ENCODE peak calls at places on chromosomes 12 and 14, in five cellular contexts. M, I, H, J and W are unnamed samples.

GRCh38 chr12:131643581-131644452 is 67.1 kb upstream of the SFSWAP start:
- DNase-seq in I (no peak), H (no peak), J (no peak), M (no peak), W (no peak)

GRCh38 chr12:10384191-10384590 is 5.7 kb downstream of the KLRK1 start:
- DNase-seq in M (no peak), I (no peak), J (no peak), H (no peak), W (no peak)

GRCh38 chr14:60092516-60092915 is 793 bp downstream of the PCNX4 start:
- DNase-seq in I (peak; percentile 57), M (no peak), J (peak; percentile 10), H (peak; percentile 29), W (peak; percentile 33)

GRCh38 chr12:110015132-110015531 is 15.9 kb downstream of the ANKRD13A start:
- DNase-seq in J (no peak), M (no peak), H (no peak), I (no peak), W (no peak)

GRCh38 chr14:99972748-99973466 is 92.3 kb upstream of the EVL start:
- DNase-seq in M (no peak), J (no peak), H (peak; percentile 14), I (no peak), W (no peak)

GRCh38 chr12:59425798-59426197 is 170.0 kb upstream of the SLC16A7 start:
- DNase-seq in H (no peak), I (no peak), M (no peak), J (no peak), W (no peak)

GRCh38 chr14:104486222-104486743 is 93.3 kb upstream of the C14orf180 start:
- DNase-seq in I (no peak), J (no peak), H (no peak), M (no peak), W (no peak)

GRCh38 chr14:100708349-100709217 is 18.1 kb upstream of the DLK1 start:
- DNase-seq in H (no peak), J (peak; percentile 35), M (no peak), I (no peak), W (peak; percentile 52)

GRCh38 chr12:93015970-93016751 is 87.1 kb upstream of the EEA1 start:
- DNase-seq in J (no peak), H (peak; percentile 52), I (no peak), M (no peak), W (no peak)

GRCh38 chr14:93410893-93411292 is 19.8 kb upstream of the UNC79 start:
- DNase-seq in J (no peak), H (no peak), M (no peak), I (no peak), W (no peak)

GRCh38 chr12:102534899-102535298 is 54.5 kb upstream of the IGF1 start:
- DNase-seq in J (peak; percentile 6), H (no peak), M (no peak), I (no peak), W (no peak)

GRCh38 chr14:74583689-74584434 is 28.2 kb downstream of the LTBP2 start:
- DNase-seq in H (peak; percentile 97), M (peak; percentile 2), I (peak; percentile 93), J (no peak), W (peak; percentile 90)

GRCh38 chr12:132686831-132687210 is 321 bp downstream of the POLE start:
- DNase-seq in J (peak; percentile 72), M (no peak), H (no peak), I (peak; percentile 24), W (peak; percentile 44)

GRCh38 chr12:131092911-131093901 is 139.5 kb downstream of the ADGRD1 start:
- DNase-seq in J (no peak), I (no peak), M (peak; percentile 13), H (no peak), W (no peak)

GRCh38 chr12:111407371-111408115 is 1.8 kb downstream of the SH2B3 start:
- DNase-seq in M (peak; percentile 36), J (peak; percentile 41), H (no peak), I (no peak), W (no peak)

GRCh38 chr12:66268562-66268961 is 33.7 kb upstream of the HELB start:
- DNase-seq in J (no peak), I (no peak), M (no peak), H (peak; percentile 41), W (no peak)

GRCh38 chr12:113933201-113933786 is 32.8 kb downstream of the RBM19 start:
- DNase-seq in M (peak; percentile 53), H (peak; percentile 25), J (peak; percentile 38), I (peak; percentile 77), W (no peak)

GRCh38 chr12:47907851-47908454 is 3.2 kb upstream of the VDR start:
- DNase-seq in I (no peak), M (no peak), J (no peak), H (no peak), W (no peak)

GRCh38 chr14:99603471-99603933 is 505 bp downstream of the CCDC85C start:
- DNase-seq in H (peak; percentile 54), J (peak; percentile 57), M (peak; percentile 67), I (peak; percentile 68), W (no peak)

GRCh38 chr14:68384335-68384734 is 408.5 kb downstream of the ZFP36L1 start:
- DNase-seq in H (peak; percentile 28), M (no peak), I (no peak), J (no peak), W (no peak)

GRCh38 chr12:78085562-78086182 is 255.0 kb downstream of the NAV3 start:
- DNase-seq in I (peak; percentile 71), H (peak; percentile 68), J (no peak), M (no peak), W (no peak)

GRCh38 chr12:105024926-105025325 is 38.8 kb downstream of the NOPCHAP1 start:
- DNase-seq in I (no peak), H (no peak), J (no peak), M (no peak), W (no peak)

GRCh38 chr12:40107803-40108620 is 2.1 kb upstream of the SLC2A13 start:
- DNase-seq in M (no peak), I (no peak), J (no peak), H (no peak), W (no peak)
- TF ChIP-seq CTCF in M (peak; percentile 60), I (no peak), J (no peak), H (no peak), W (peak; percentile 48)

GRCh38 chr14:54979039-54979438 is 47.9 kb downstream of the WDHD1 start:
- DNase-seq in M (no peak), H (no peak), I (no peak), J (no peak), W (no peak)

GRCh38 chr14:54975856-54976255 is 51.0 kb downstream of the WDHD1 start:
- DNase-seq in I (peak; percentile 9), H (no peak), J (no peak), M (no peak), W (no peak)

GRCh38 chr14:54985156-54985555 is 41.7 kb downstream of the WDHD1 start:
- DNase-seq in J (no peak), I (no peak), M (no peak), H (peak; percentile 84), W (peak; percentile 12)

GRCh38 chr14:54976316-54976715 is 50.6 kb downstream of the WDHD1 start:
- DNase-seq in H (peak; percentile 50), J (no peak), M (no peak), I (peak; percentile 90), W (peak; percentile 40)

DNA sequence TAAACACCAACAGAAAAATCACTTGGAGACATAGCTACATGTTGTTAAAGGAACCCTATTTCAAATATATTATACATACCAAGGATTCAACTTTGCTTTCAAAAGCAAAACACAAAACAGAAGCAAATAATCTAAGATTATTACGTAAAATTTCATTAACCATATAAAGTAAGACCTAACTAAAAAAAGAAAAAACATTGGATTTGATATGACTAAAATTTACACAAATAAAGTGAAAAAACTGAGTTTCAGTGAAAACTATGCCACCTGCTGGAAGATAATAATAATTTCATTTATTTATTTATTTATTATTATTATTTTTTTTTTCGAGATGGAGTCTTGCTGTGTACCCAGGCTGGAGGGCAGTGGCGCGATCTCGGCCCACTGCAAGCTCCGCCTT is 45.2 kb downstream of the WDHD1 start:
- DNase-seq in J (no peak), H (no peak), M (no peak), I (peak; percentile 4), W (no peak)
- TF ChIP-seq CTCF in J (peak; percentile 10), H (no peak), M (peak; percentile 69), I (no peak), W (no peak)

GRCh38 chr14:88933203-88933602 is 108.8 kb downstream of the TTC8 start:
- DNase-seq in I (peak; percentile 7), H (no peak), M (no peak), J (peak; percentile 8), W (no peak)

GRCh38 chr14:88935083-88935482 is 110.6 kb downstream of the TTC8 start:
- DNase-seq in M (no peak), I (no peak), J (no peak), H (peak; percentile 10), W (no peak)

GRCh38 chr14:88934231-88934898 is 109.9 kb downstream of the TTC8 start:
- DNase-seq in M (no peak), I (peak; percentile 61), J (no peak), H (no peak), W (no peak)

GRCh38 chr14:88929656-88930436 is 105.4 kb downstream of the TTC8 start:
- DNase-seq in I (no peak), J (no peak), M (no peak), H (no peak), W (no peak)
- TF ChIP-seq CTCF in I (no peak), J (no peak), M (no peak), H (no peak), W (no peak)

GRCh38 chr12:3199551-3200031 is 122.4 kb downstream of the TSPAN9 start:
- DNase-seq in I (peak; percentile 56), J (peak; percentile 69), M (peak; percentile 59), H (peak; percentile 52), W (no peak)
- TF ChIP-seq CTCF in I (no peak), J (no peak), M (no peak), H (no peak), W (no peak)

DNA sequence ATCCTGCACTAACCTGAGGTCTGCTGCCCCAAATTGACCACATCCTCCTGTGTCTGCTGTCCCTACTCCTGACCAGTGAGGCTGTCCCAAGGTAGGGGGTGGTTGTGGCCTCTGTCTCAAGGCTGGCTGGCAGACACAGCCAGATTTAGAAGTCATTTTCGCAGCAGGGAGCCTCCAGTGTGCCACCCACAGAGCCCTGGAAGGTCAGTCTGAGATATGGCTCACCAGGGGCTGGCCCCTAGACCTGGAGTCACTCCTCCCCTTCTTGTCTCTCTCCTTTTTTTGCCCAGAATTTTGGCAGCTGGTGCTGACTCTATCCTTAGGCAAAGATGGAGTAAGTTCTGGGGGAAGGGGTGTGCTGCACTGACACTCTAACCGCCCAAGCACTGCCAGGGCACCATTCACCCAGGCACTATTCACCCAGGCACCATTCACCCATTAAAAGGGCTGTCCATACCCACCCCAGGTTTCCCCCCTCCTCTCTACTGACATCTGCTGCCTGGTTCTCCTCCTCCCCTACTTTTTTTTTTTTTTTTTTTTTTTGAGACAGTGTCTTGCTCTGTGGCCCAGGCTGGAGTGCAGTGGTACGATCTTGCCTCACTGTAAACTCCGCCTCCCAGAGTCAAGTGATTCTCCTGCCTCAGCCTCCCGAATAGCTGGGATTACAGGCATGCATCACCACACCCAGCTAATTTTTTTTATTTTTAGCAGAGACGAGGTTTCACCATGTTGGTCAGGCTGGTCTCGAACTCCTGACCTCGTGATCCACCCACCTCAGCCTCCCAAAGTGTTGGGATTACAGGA is 7.7 kb downstream of the DDN start:
- DNase-seq in I (no peak), M (no peak), H (no peak), J (no peak), W (no peak)
- TF ChIP-seq CTCF in I (no peak), M (no peak), H (no peak), J (no peak), W (no peak)

GRCh38 chr14:56678838-56679237 is 99.2 kb downstream of the TMEM260 start:
- DNase-seq in H (no peak), I (no peak), M (no peak), J (no peak), W (no peak)
- TF ChIP-seq CTCF in H (no peak), I (no peak), M (no peak), J (no peak), W (no peak)